ENCODE peak calls at places on chromosome 22, in six cellular contexts. One of them, this sample, is unnamed. For H3K4me1, the result is how much of the 10 kb centered on the place peaks cover.

GRCh38 chr22:48319321-48320047 is 1508.2 kb downstream of the BRD1 start:
- DNase-seq in HCT116: no peak
- DNase-seq in HepG2: no peak
- DNase-seq in K562: no peak
- DNase-seq in GM12878: no peak
- DNase-seq in H1: no peak
- DNase-seq in this sample: no peak

GRCh38 chr22:43377486-43377995 is 34.3 kb upstream of the MPPED1 start:
- DNase-seq in HCT116: no peak
- DNase-seq in HepG2: no peak
- DNase-seq in K562: no peak
- DNase-seq in GM12878: no peak
- DNase-seq in H1: no peak
- DNase-seq in this sample: no peak

GRCh38 chr22:32897400-32897799 is 95.9 kb downstream of the TIMP3 start:
- DNase-seq in HCT116: no peak
- DNase-seq in HepG2: no peak
- DNase-seq in K562: no peak
- DNase-seq in GM12878: no peak
- DNase-seq in H1: no peak
- DNase-seq in this sample: no peak

GRCh38 chr22:48855593-48856307 is 971.9 kb downstream of the BRD1 start:
- DNase-seq in HCT116: no peak
- DNase-seq in HepG2: no peak
- DNase-seq in K562: no peak
- DNase-seq in GM12878: no peak
- DNase-seq in H1: no peak
- DNase-seq in this sample: no peak

GRCh38 chr22:50531546-50532352 is 1.9 kb upstream of the TYMP start:
- DNase-seq in HCT116: no peak
- DNase-seq in HepG2: no peak
- DNase-seq in K562: no peak
- DNase-seq in GM12878: no peak
- DNase-seq in H1: peak
- DNase-seq in this sample: no peak

GRCh38 chr22:48702573-48703264 is 1125.0 kb downstream of the BRD1 start:
- DNase-seq in HCT116: no peak
- DNase-seq in HepG2: peak
- DNase-seq in K562: no peak
- DNase-seq in GM12878: no peak
- DNase-seq in H1: no peak
- DNase-seq in this sample: no peak

GRCh38 chr22:50553310-50553709 is 7.6 kb downstream of the KLHDC7B start:
- DNase-seq in HCT116: no peak
- DNase-seq in HepG2: no peak
- DNase-seq in K562: no peak
- DNase-seq in GM12878: no peak
- DNase-seq in H1: no peak
- DNase-seq in this sample: no peak

GRCh38 chr22:19260194-19260593 is 31.3 kb downstream of the CLTCL1 start:
- DNase-seq in HCT116: no peak
- DNase-seq in HepG2: no peak
- DNase-seq in K562: no peak
- DNase-seq in GM12878: no peak
- DNase-seq in H1: no peak
- DNase-seq in this sample: no peak

GRCh38 chr22:49036513-49036912 is 791.2 kb downstream of the BRD1 start:
- DNase-seq in HCT116: no peak
- DNase-seq in HepG2: no peak
- DNase-seq in K562: no peak
- DNase-seq in GM12878: no peak
- DNase-seq in H1: no peak
- DNase-seq in this sample: no peak

GRCh38 chr22:49934891-49935557 is 16.6 kb downstream of the CRELD2 start:
- DNase-seq in HCT116: no peak
- DNase-seq in HepG2: no peak
- DNase-seq in K562: peak
- DNase-seq in GM12878: no peak
- DNase-seq in H1: peak
- DNase-seq in this sample: no peak

DNA sequence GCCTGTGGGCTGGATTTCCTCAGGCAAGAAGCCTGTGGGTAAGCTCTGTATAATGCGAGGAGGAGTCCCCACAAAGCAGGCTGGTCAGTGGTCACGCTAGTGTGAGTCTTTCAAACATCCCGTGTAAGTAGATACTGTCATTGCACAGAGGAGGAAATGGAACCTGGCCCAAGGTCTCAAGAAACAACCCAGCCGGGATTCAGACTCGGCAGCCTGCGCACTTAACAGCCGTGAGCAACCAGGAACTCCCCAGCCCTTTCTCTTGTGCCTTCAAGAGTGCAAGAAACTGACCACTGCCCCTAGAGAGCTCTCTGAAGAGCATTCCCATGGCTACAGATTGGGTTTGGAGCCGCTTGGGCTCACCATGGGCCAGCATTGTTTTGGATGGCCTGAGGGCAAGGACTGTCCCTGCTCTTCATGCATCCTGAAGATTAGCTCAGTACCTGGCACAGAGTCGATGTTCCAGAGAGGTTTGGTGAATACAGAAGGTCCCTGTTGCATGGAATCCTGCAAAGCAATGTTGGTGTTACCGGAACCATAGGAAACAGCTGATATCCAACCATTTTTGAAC is 6.0 kb downstream of the MPST start:
- DNase-seq in HCT116: no peak
- DNase-seq in HepG2: no peak
- DNase-seq in K562: no peak
- DNase-seq in GM12878: no peak
- DNase-seq in H1: no peak
- DNase-seq in this sample: no peak
- H3K4me1 ChIP-seq in HCT116: under half
- H3K4me1 ChIP-seq in HepG2: half or more
- H3K4me1 ChIP-seq in K562: under half
- H3K4me1 ChIP-seq in GM12878: under half
- H3K4me1 ChIP-seq in H1: under half
- H3K4me1 ChIP-seq in this sample: under half

GRCh38 chr22:35380537-35381423 is at the start of gene HMOX1:
- DNase-seq in HCT116: peak
- DNase-seq in HepG2: peak
- DNase-seq in K562: no peak
- DNase-seq in GM12878: no peak
- DNase-seq in H1: peak
- DNase-seq in this sample: no peak
- TF ChIP-seq ZNF274 in HCT116: no peak
- TF ChIP-seq ZNF274 in HepG2: no peak
- TF ChIP-seq ZNF274 in K562: no peak
- TF ChIP-seq ZNF274 in GM12878: no peak
- TF ChIP-seq ZNF274 in H1: no peak
- TF ChIP-seq ZNF274 in this sample: no peak

DNA sequence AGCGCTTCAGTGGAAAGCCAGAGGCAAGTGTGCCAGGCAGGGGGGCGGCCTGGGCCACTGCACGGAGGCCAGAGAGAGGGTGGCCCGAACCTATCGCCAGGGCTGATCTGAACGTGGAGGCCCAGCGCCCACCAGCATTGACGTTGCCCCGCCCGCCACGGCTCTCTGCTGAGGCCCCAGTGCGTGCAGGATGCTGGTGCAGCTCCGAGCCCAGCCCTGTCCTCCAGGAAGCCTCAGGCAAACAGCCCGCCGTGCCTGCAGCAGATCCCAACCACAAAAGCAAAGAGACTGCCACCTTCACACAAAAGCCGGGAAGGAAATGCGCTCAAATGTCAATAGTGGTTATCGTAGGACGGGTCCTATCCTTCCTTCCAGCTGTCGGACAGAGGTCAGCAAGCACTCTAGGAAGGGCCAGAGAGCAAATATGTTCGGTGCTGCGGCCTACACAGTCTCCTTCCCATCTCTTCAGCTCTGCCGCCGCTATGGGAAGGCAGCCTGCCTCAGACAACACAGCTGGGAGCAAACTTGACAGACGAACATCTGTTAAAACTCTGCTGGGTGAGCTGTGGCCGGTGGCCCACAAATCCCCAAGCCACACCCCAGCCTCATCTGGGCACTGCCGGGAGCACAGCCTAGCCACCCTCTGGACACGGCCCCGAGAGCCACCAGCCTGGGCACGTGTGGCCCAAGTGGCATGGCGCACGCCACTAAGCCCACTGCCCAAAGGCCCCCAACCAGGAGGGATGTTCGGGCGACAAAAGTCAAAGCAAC is 146.2 kb downstream of the CRYBB2 start:
- DNase-seq in HCT116: no peak
- DNase-seq in HepG2: no peak
- DNase-seq in K562: no peak
- DNase-seq in GM12878: no peak
- DNase-seq in H1: no peak
- DNase-seq in this sample: no peak
- H3K4me1 ChIP-seq in HCT116: under half
- H3K4me1 ChIP-seq in HepG2: under half
- H3K4me1 ChIP-seq in K562: under half
- H3K4me1 ChIP-seq in GM12878: under half
- H3K4me1 ChIP-seq in H1: under half
- H3K4me1 ChIP-seq in this sample: under half

DNA sequence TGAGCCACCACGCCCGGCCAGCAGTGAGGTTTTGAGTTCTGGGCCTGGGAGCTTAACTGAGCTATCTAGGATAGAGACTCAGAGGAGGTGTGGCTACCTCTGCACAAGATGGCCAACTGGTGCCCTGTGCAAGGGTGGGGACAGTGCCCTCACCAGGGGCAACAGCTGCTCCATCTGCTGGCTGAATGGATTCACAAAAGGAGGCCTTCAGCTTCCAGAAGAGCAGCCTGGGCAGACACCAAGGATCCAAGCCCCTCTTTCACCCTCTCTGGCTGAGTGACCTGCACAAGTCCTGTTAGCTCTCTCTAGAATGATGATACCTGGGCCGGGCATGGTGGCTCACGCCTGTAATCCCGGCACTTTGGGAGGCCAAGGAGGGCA is 33.5 kb upstream of the BAIAP2L2 start:
- DNase-seq in HCT116: peak
- DNase-seq in HepG2: peak
- DNase-seq in K562: no peak
- DNase-seq in GM12878: no peak
- DNase-seq in H1: no peak
- DNase-seq in this sample: no peak
- TF ChIP-seq ZNF274 in HCT116: no peak
- TF ChIP-seq ZNF274 in HepG2: no peak
- TF ChIP-seq ZNF274 in K562: no peak
- TF ChIP-seq ZNF274 in GM12878: no peak
- TF ChIP-seq ZNF274 in H1: no peak
- TF ChIP-seq ZNF274 in this sample: no peak

DNA sequence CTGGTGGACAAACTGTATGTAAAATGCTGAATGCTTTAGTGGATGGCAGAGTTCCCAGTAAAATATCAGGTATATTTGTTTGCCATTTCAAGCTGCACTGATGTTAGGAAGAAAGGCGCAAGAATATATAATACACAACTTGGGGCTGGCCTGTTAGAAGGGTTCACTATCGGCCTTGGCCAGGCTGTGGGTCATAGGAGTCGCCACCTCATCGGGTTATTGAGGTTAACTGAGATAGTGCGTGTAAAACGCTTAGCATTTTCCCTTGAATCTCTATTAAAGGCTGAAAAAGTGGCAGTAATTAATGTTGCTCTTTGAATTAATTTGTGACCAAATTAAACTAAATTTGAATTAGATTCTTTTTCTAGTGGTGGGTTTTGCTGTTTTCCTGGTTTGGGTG is 5.1 kb downstream of the FAM118A start:
- DNase-seq in HCT116: no peak
- DNase-seq in HepG2: no peak
- DNase-seq in K562: no peak
- DNase-seq in GM12878: no peak
- DNase-seq in H1: no peak
- DNase-seq in this sample: no peak
- H3K4me1 ChIP-seq in HCT116: under half
- H3K4me1 ChIP-seq in HepG2: half or more
- H3K4me1 ChIP-seq in K562: half or more
- H3K4me1 ChIP-seq in GM12878: under half
- H3K4me1 ChIP-seq in H1: under half
- H3K4me1 ChIP-seq in this sample: under half

GRCh38 chr22:27213766-27214581 is 556.6 kb downstream of the MIAT start:
- DNase-seq in HCT116: no peak
- DNase-seq in HepG2: no peak
- DNase-seq in K562: no peak
- DNase-seq in GM12878: no peak
- DNase-seq in H1: no peak
- DNase-seq in this sample: no peak

GRCh38 chr22:27215826-27216320 is 558.5 kb downstream of the MIAT start:
- DNase-seq in HCT116: no peak
- DNase-seq in HepG2: no peak
- DNase-seq in K562: no peak
- DNase-seq in GM12878: no peak
- DNase-seq in H1: no peak
- DNase-seq in this sample: no peak

GRCh38 chr22:27216444-27216843 is 559.1 kb downstream of the MIAT start:
- DNase-seq in HCT116: no peak
- DNase-seq in HepG2: no peak
- DNase-seq in K562: no peak
- DNase-seq in GM12878: no peak
- DNase-seq in H1: no peak
- DNase-seq in this sample: no peak

GRCh38 chr22:27213291-27213690 is 555.9 kb downstream of the MIAT start:
- DNase-seq in HCT116: no peak
- DNase-seq in HepG2: no peak
- DNase-seq in K562: no peak
- DNase-seq in GM12878: no peak
- DNase-seq in H1: no peak
- DNase-seq in this sample: no peak

GRCh38 chr22:27214691-27215090 is 557.3 kb downstream of the MIAT start:
- DNase-seq in HCT116: no peak
- DNase-seq in HepG2: no peak
- DNase-seq in K562: no peak
- DNase-seq in GM12878: no peak
- DNase-seq in H1: no peak
- DNase-seq in this sample: no peak
- TF ChIP-seq ZNF274 in HCT116: no peak
- TF ChIP-seq ZNF274 in HepG2: no peak
- TF ChIP-seq ZNF274 in K562: no peak
- TF ChIP-seq ZNF274 in GM12878: no peak
- TF ChIP-seq ZNF274 in H1: no peak
- TF ChIP-seq ZNF274 in this sample: no peak

GRCh38 chr22:46115388-46115678 is 35.0 kb upstream of the PPARA start:
- DNase-seq in HCT116: no peak
- DNase-seq in HepG2: no peak
- DNase-seq in K562: no peak
- DNase-seq in GM12878: no peak
- DNase-seq in H1: no peak
- DNase-seq in this sample: no peak
- H3K4me1 ChIP-seq in HCT116: under half
- H3K4me1 ChIP-seq in HepG2: under half
- H3K4me1 ChIP-seq in K562: under half
- H3K4me1 ChIP-seq in GM12878: under half
- H3K4me1 ChIP-seq in H1: under half
- H3K4me1 ChIP-seq in this sample: under half

DNA sequence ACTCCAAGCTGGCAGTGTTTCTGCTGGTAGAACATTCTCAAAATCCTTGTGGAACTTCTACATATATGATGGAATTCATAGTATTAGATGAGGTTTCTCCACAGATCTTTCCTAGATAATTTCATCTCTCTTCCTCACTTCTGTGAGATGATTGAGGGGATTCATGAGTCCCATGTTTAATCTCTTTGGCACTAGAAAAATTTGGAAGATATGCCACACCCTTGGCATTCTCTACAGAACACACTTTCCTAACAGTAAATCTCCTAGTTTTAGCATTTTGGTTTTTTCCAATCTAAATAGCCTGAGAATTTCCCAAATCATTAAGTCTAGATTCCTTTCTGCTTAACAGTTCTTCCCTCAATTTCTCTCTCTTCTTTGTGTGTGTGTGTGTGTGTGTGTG is 35.3 kb downstream of the MED15 start:
- DNase-seq in HCT116: no peak
- DNase-seq in HepG2: no peak
- DNase-seq in K562: no peak
- DNase-seq in GM12878: no peak
- DNase-seq in H1: no peak
- DNase-seq in this sample: no peak
- TF ChIP-seq ZNF274 in HCT116: no peak
- TF ChIP-seq ZNF274 in HepG2: no peak
- TF ChIP-seq ZNF274 in K562: no peak
- TF ChIP-seq ZNF274 in GM12878: no peak
- TF ChIP-seq ZNF274 in H1: no peak
- TF ChIP-seq ZNF274 in this sample: no peak